ENCODE peak calls at places on chromosomes 5 and 9, in ten cellular contexts. D, L, N, Q, W, R, O, M, V and G are unnamed samples.

GRCh38 chr5:126619781-126620180 is 19.0 kb downstream of the PHAX start:
- ATAC-seq in D (no peak), L (no peak), N (no peak), Q (no peak), W (no peak), R (no peak), O (no peak), M (no peak), V (no peak), G (no peak)

GRCh38 chr5:58800410-58800809 is 217.5 kb downstream of the RAB3C start:
- ATAC-seq in D (no peak), L (no peak), N (no peak), Q (no peak), W (no peak), R (no peak), O (no peak), M (no peak), V (no peak), G (no peak)

GRCh38 chr5:155103164-155103563 is 89.6 kb downstream of the KIF4B start:
- ATAC-seq in D (no peak), L (no peak), N (no peak), Q (no peak), W (no peak), R (no peak), O (no peak), M (no peak), V (no peak), G (no peak)

GRCh38 chr5:179300834-179301233 is 44.4 kb downstream of the ADAMTS2 start:
- ATAC-seq in D (peak; percentile 40), L (no peak), N (peak; percentile 36), Q (no peak), W (no peak), R (peak; percentile 47), O (peak; percentile 86), M (no peak), V (no peak), G (no peak)

GRCh38 chr5:223791-224190 is 5.7 kb downstream of the SDHA start:
- ATAC-seq in D (no peak), L (no peak), N (no peak), Q (no peak), W (no peak), R (no peak), O (no peak), M (no peak), V (no peak), G (no peak)

GRCh38 chr5:75668348-75668895 is 48.8 kb downstream of the POC5 start:
- ATAC-seq in D (no peak), L (no peak), N (no peak), Q (no peak), W (no peak), R (peak; percentile 44), O (peak; percentile 55), M (no peak), V (no peak), G (peak; percentile 22)

GRCh38 chr9:114853071-114853865 is 47.4 kb upstream of the TNFSF15 start:
- ATAC-seq in D (no peak), L (no peak), N (no peak), Q (no peak), W (no peak), R (no peak), O (no peak), M (no peak), V (no peak), G (no peak)

GRCh38 chr9:76330034-76330433 is 64.2 kb downstream of the RFK start:
- ATAC-seq in D (no peak), L (no peak), N (no peak), Q (no peak), W (no peak), R (no peak), O (no peak), M (no peak), V (no peak), G (no peak)

GRCh38 chr9:77911928-77912327 is 119.7 kb downstream of the GNAQ start:
- ATAC-seq in D (no peak), L (no peak), N (no peak), Q (no peak), W (no peak), R (no peak), O (no peak), M (no peak), V (no peak), G (no peak)

GRCh38 chr9:33430942-33431341 is 16.5 kb downstream of the AQP3 start:
- ATAC-seq in D (no peak), L (no peak), N (no peak), Q (no peak), W (no peak), R (no peak), O (no peak), M (no peak), V (no peak), G (peak; percentile 80)